ENCODE peak calls at places on chromosomes 5 and 9, in seven cellular contexts. S is GM23338; W is KBM-7; Y is stimulated activated CD4-positive, alpha-beta T cell treated with anti-CD3 and anti-CD28 coated beads, Interleukin-2, amount 100 ng/mL, for 48 hours; V is dermis microvascular lymphatic vessel endothelial cell; Q is mammary epithelial cell; I is putamen. F is an unnamed sample.

GRCh38 chr5:159286420-159287035 is 23.4 kb downstream of the UBLCP1 start:
- DNase-seq in S (peak; percentile 64), V (peak; percentile 21), W (peak; percentile 67), Q (peak; percentile 35), I (peak; percentile 34), Y (peak; percentile 5), F (peak; percentile 42)

GRCh38 chr5:115295775-115296129 is 702 bp downstream of the CCDC112 start:
- DNase-seq in Q (no peak), S (no peak), Y (no peak), I (no peak), W (no peak), V (no peak), F (peak; percentile 27)

GRCh38 chr5:127938746-127939145 is 144.8 kb upstream of the SLC12A2 start:
- DNase-seq in Y (no peak), V (no peak), W (no peak), Q (no peak), I (no peak), S (no peak), F (no peak)

GRCh38 chr9:137314561-137315560 is 12.8 kb upstream of the NRARP start:
- DNase-seq in W (no peak), S (no peak), I (no peak), V (no peak), Y (no peak), Q (no peak), F (peak; percentile 81)

GRCh38 chr9:124197177-124198095 is 60.3 kb upstream of the NEK6 start:
- DNase-seq in Y (no peak), V (no peak), Q (no peak), S (no peak), I (no peak), W (peak; percentile 88), F (no peak)

GRCh38 chr5:173233347-173234128 is 1.5 kb downstream of the NKX2-5 start:
- DNase-seq in Q (no peak), S (peak; percentile 48), V (no peak), Y (no peak), I (no peak), W (no peak), F (peak; percentile 61)

GRCh38 chr5:31638748-31639418 is at the start of gene PDZD2:
- DNase-seq in I (peak; percentile 88), Q (peak; percentile 62), W (peak; percentile 80), V (peak; percentile 22), S (peak; percentile 89), Y (peak; percentile 67), F (peak; percentile 96)

GRCh38 chr5:133343196-133343595 is 269.1 kb downstream of the FSTL4 start:
- DNase-seq in W (no peak), I (no peak), V (no peak), Y (no peak), S (no peak), Q (no peak), F (no peak)

GRCh38 chr5:160310140-160310909 is 2.0 kb downstream of the CCNJL start:
- DNase-seq in Y (no peak), S (no peak), W (no peak), I (no peak), V (no peak), Q (no peak), F (no peak)

GRCh38 chr9:117671468-117671867 is 32.7 kb upstream of the TLR4 start:
- DNase-seq in W (no peak), I (no peak), V (no peak), S (no peak), Q (peak; percentile 24), Y (no peak), F (no peak)

GRCh38 chr9:129027685-129028191 is 393 bp downstream of the SH3GLB2 start:
- DNase-seq in Y (no peak), I (no peak), S (peak; percentile 71), W (peak; percentile 39), Q (peak; percentile 57), V (no peak), F (no peak)

GRCh38 chr9:72352911-72353388 is 12.1 kb downstream of the ZFAND5 start:
- DNase-seq in V (no peak), I (no peak), Q (no peak), W (no peak), S (peak; percentile 17), Y (no peak), F (no peak)

GRCh38 chr5:39624268-39624886 is 199.6 kb upstream of the DAB2 start:
- DNase-seq in Y (no peak), W (no peak), S (peak; percentile 4), Q (peak; percentile 83), I (no peak), V (no peak), F (peak; percentile 9)

GRCh38 chr5:69517763-69518212 is 25.2 kb downstream of the OCLN start:
- DNase-seq in W (no peak), Y (no peak), I (no peak), Q (peak; percentile 90), S (no peak), V (no peak), F (no peak)

GRCh38 chr9:124843635-124844034 is 9.6 kb upstream of the WDR38 start:
- DNase-seq in V (no peak), I (no peak), Y (no peak), Q (no peak), S (no peak), W (no peak), F (no peak)

GRCh38 chr9:138025417-138025816 is 147.8 kb downstream of the CACNA1B start:
- DNase-seq in V (no peak), I (no peak), Q (no peak), W (no peak), S (no peak), Y (no peak), F (no peak)

GRCh38 chr5:111384220-111384619 is 128.1 kb downstream of the STARD4 start:
- DNase-seq in W (peak; percentile 48), Y (no peak), I (no peak), V (no peak), Q (peak; percentile 41), S (no peak), F (no peak)

GRCh38 chr9:78365979-78366697 is 69.2 kb downstream of the PSAT1 start:
- DNase-seq in Q (no peak), I (no peak), W (peak; percentile 22), Y (no peak), V (peak; percentile 3), S (peak; percentile 23), F (no peak)

GRCh38 chr5:107636555-107636954 is 34.2 kb downstream of the EFNA5 start:
- DNase-seq in V (no peak), Q (no peak), W (no peak), Y (no peak), S (no peak), I (no peak), F (no peak)

GRCh38 chr9:136225366-136225747 is 20.3 kb downstream of the QSOX2 start:
- DNase-seq in W (no peak), I (no peak), S (no peak), V (no peak), Y (no peak), Q (no peak), F (no peak)

GRCh38 chr5:95280692-95281091 is 4.2 kb downstream of the MCTP1 start:
- DNase-seq in V (no peak), I (no peak), S (no peak), Q (no peak), Y (no peak), W (no peak), F (no peak)

GRCh38 chr9:28249424-28249823 is 676.1 kb upstream of the C9orf72 start:
- DNase-seq in S (no peak), Y (no peak), V (no peak), Q (no peak), W (no peak), I (no peak), F (no peak)

GRCh38 chr9:84808416-84808815 is 138.9 kb downstream of the NTRK2 start:
- DNase-seq in V (no peak), S (no peak), W (no peak), Q (no peak), Y (no peak), I (no peak), F (no peak)